ENCODE peak calls at places on chromosomes 3 and 15, in six cellular contexts. L is upper lobe of right lung, H is LNCaP clone FGC, F is SK-N-SH, X is astrocyte of the spinal cord, N is RWPE2. Q is an unnamed sample.

GRCh38 chr3:108849075-108849474 is 26.5 kb downstream of the TRAT1 start:
- DNase-seq in L (no peak), H (no peak), F (no peak), X (no peak), N (no peak), Q (no peak)

GRCh38 chr3:105365536-105366301 is 990 bp upstream of the ALCAM start:
- DNase-seq in L (peak; percentile 48), H (no peak), F (peak; percentile 40), X (peak; percentile 87), N (no peak), Q (peak; percentile 82)

GRCh38 chr15:26838742-26839460 is 28.0 kb upstream of the GABRA5 start:
- DNase-seq in L (no peak), H (peak; percentile 7), F (peak; percentile 76), X (no peak), N (no peak), Q (no peak)

GRCh38 chr3:8610961-8611360 is 33.6 kb downstream of the SSUH2 start:
- DNase-seq in L (no peak), H (no peak), F (peak; percentile 84), X (no peak), N (no peak), Q (no peak)

GRCh38 chr3:8742921-8743605 is 9.5 kb downstream of the CAV3 start:
- DNase-seq in L (no peak), H (no peak), F (no peak), X (peak; percentile 36), N (no peak), Q (peak; percentile 64)

GRCh38 chr3:159451067-159451466 is 537.6 kb upstream of the IL12A start:
- DNase-seq in L (no peak), H (no peak), F (no peak), X (no peak), N (no peak), Q (no peak)

GRCh38 chr3:194497799-194498575 is 11.2 kb upstream of the ATP13A3 start:
- DNase-seq in L (no peak), H (peak; percentile 78), F (no peak), X (no peak), N (no peak), Q (no peak)

GRCh38 chr3:28053759-28054158 is 187.7 kb upstream of the CMC1 start:
- DNase-seq in L (no peak), H (no peak), F (no peak), X (peak; percentile 19), N (no peak), Q (peak; percentile 76)

GRCh38 chr3:123610331-123610730 is 25.5 kb upstream of the HACD2 start:
- DNase-seq in L (no peak), H (no peak), F (no peak), X (no peak), N (no peak), Q (no peak)

GRCh38 chr3:129605593-129606521 is 619 bp downstream of the PLXND1 start:
- DNase-seq in L (peak; percentile 82), H (no peak), F (peak; percentile 78), X (peak; percentile 55), N (no peak), Q (peak; percentile 48)

GRCh38 chr3:155411500-155412223 is 118.2 kb upstream of the STRIT1 start:
- DNase-seq in L (no peak), H (no peak), F (no peak), X (no peak), N (no peak), Q (no peak)

GRCh38 chr3:48634661-48635221 is 520 bp downstream of the SLC26A6 start:
- DNase-seq in L (peak; percentile 78), H (no peak), F (peak; percentile 83), X (peak; percentile 52), N (peak; percentile 69), Q (peak; percentile 53)

DNA sequence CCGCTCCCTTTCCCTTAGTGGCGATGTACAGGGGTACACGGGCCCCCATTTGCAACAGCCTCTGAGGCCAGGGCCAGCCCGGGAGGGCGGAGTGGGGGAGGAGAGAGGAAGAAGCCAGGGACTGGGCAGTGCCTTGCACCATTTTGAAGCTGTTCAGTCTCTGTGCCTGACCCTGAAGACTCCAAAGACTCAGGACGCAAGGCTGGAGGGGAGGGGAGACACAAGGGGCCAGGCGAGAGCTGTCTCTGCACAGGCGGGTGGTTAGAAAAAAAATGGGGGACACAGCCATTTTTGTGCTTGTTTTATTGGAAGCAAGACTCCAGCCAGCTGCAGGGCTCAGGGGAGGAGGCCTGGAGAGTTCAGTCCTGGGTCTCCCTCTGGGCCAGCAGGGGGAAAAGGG is 1.6 kb downstream of the RPP25 start:
- DNase-seq in L (no peak), H (no peak), F (peak; percentile 31), X (no peak), N (no peak), Q (no peak)
- H3K4me3 ChIP-seq in L (peak overlapping the region; percentile 81), H (no peak overlapping the region), F (no peak overlapping the region), X (no peak overlapping the region), N (peak overlapping the region; percentile 40), Q (peak overlapping the region; percentile 64)

GRCh38 chr3:157067114-157067513 is 92.8 kb downstream of the CCNL1 start:
- DNase-seq in L (no peak), H (no peak), F (no peak), X (no peak), N (no peak), Q (no peak)
- TF ChIP-seq CTCF in L (no peak), H (no peak), F (no peak), X (peak; percentile 13), N (no peak), Q (no peak)

GRCh38 chr15:100903191-100903590 is 16.0 kb upstream of the LRRK1 start:
- DNase-seq in L (no peak), H (no peak), F (no peak), X (no peak), N (no peak), Q (no peak)

GRCh38 chr15:100900895-100901169 is 18.3 kb upstream of the LRRK1 start:
- DNase-seq in L (no peak), H (no peak), F (peak; percentile 39), X (no peak), N (no peak), Q (no peak)

GRCh38 chr15:100901702-100902435 is 17.3 kb upstream of the LRRK1 start:
- DNase-seq in L (no peak), H (no peak), F (no peak), X (no peak), N (peak; percentile 68), Q (peak; percentile 32)

GRCh38 chr15:100901296-100901695 is 17.9 kb upstream of the LRRK1 start:
- DNase-seq in L (no peak), H (no peak), F (no peak), X (no peak), N (peak; percentile 43), Q (no peak)

GRCh38 chr15:100902436-100903190 is 16.5 kb upstream of the LRRK1 start:
- DNase-seq in L (peak; percentile 83), H (peak; percentile 99), F (peak; percentile 87), X (peak; percentile 79), N (peak; percentile 82), Q (peak; percentile 93)
- H3K4me3 ChIP-seq in L (peak overlapping the region; percentile 27), H (peak overlapping the region; percentile 34), F (peak overlapping the region; percentile 33), X (no peak overlapping the region), N (no peak overlapping the region), Q (peak overlapping the region; percentile 48)

DNA sequence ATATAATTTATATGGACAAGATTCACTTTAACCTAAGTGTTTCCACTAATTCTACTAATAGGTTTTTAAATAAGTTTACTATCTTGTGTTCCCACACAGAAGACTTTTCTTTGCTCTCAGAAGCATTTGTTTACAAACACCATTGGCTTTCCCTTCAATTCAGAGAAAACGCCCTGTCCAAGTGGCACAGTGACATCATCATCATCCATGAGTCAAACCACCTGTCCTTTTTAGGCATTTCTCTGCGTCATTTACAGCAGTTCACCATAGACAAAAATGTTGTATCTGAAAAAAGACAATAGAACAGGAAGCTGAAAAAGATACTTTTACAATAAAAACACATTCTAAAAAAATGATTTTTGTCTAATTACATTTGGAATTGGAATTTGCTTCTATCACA is 9.3 kb upstream of the BCL2L10 start:
- DNase-seq in L (no peak), H (no peak), F (no peak), X (no peak), N (no peak), Q (peak; percentile 20)
- TF ChIP-seq CTCF in L (no peak), H (no peak), F (no peak), X (no peak), N (no peak), Q (no peak)

GRCh38 chr3:187518616-187519015 is 150.4 kb downstream of the RTP4 start:
- DNase-seq in L (no peak), H (no peak), F (no peak), X (no peak), N (no peak), Q (no peak)
- H3K4me3 ChIP-seq in L (no peak overlapping the region), H (no peak overlapping the region), F (no peak overlapping the region), X (no peak overlapping the region), N (no peak overlapping the region), Q (no peak overlapping the region)

GRCh38 chr3:147390589-147391569 is 15.5 kb downstream of the ZIC4 start:
- DNase-seq in L (no peak), H (no peak), F (no peak), X (no peak), N (no peak), Q (no peak)

GRCh38 chr3:147394168-147394941 is 12.0 kb downstream of the ZIC4 start:
- DNase-seq in L (no peak), H (peak; percentile 19), F (peak; percentile 63), X (peak; percentile 57), N (no peak), Q (no peak)

GRCh38 chr3:147393261-147393964 is 12.9 kb downstream of the ZIC4 start:
- DNase-seq in L (no peak), H (no peak), F (peak; percentile 88), X (peak; percentile 89), N (no peak), Q (no peak)

GRCh38 chr3:147391726-147392082 is 14.6 kb downstream of the ZIC4 start:
- DNase-seq in L (no peak), H (no peak), F (no peak), X (peak; percentile 95), N (no peak), Q (no peak)

DNA sequence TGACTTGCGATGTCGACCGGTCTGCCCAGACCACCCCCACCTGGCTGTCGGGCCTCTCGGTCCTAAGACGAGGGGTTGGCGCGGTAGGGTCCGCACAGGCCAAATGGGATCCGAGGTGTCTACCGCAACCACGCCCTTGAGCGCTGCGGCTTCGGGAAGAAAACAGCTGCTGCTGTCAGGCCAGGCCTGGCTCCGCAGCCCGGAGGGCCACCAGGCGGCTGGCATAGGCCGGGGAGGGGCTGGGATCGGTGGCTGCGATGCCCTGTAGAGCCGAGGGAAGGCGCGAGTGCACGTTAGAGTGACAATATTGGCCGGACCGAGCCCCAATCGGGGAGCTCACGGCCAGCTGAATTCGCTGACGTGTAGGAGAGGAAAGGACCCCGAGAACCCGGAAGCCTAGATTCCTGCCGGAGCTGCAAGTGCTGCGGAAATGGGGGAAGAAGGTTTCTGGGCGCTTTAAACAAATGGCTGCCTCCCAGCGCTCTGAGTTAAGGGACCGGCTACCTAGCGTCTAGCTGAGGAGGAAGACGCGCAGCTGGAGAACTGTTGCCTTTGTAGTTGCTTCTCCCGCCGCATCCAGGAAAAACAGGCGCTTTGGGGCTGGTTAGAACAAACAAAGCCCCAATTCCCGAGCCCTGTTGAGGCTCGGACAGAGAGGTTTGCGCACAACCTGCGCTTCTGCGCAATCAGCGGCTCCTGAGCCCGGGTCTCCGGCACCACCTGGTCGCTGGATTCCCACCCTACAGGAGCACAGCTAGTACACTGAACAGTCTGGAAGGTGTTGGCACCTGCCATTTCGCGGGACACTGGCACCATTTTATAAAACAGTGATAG is 14.0 kb downstream of the ZIC4 start:
- DNase-seq in L (no peak), H (no peak), F (peak; percentile 91), X (peak; percentile 89), N (no peak), Q (peak; percentile 42)
- TF ChIP-seq CTCF in L (no peak), H (no peak), F (peak; percentile 51), X (peak; percentile 50), N (no peak), Q (peak; percentile 27)

GRCh38 chr3:49910409-49911123 is 6.9 kb upstream of the MST1R start:
- DNase-seq in L (no peak), H (no peak), F (peak; percentile 14), X (no peak), N (no peak), Q (no peak)
- H3K4me3 ChIP-seq in L (no peak overlapping the region), H (no peak overlapping the region), F (no peak overlapping the region), X (no peak overlapping the region), N (no peak overlapping the region), Q (no peak overlapping the region)

Q was measured in fibroblast of the aortic adventitia.